ENCODE peak calls at places on chromosomes 7 and 10, in five cellular contexts. U is tibial artery, E is fibroblast of the aortic adventitia, X is MCF 10A, B is upper lobe of left lung. D is an unnamed sample.

GRCh38 chr10:86123304-86123703 is 243.3 kb downstream of the GRID1 start:
- DNase-seq in E (no peak), U (no peak), B (no peak), X (no peak), D (no peak)

GRCh38 chr10:83469719-83470336 is 669.5 kb upstream of the GHITM start:
- DNase-seq in X (no peak), U (no peak), E (no peak), B (no peak), D (no peak)

GRCh38 chr10:12194752-12195271 is 879 bp downstream of the NUDT5 start:
- DNase-seq in X (peak; percentile 56), U (peak; percentile 71), E (peak; percentile 49), B (peak; percentile 89), D (peak; percentile 65)

GRCh38 chr7:94087664-94088352 is 83.7 kb upstream of the BET1 start:
- DNase-seq in B (no peak), E (peak; percentile 90), U (no peak), X (peak; percentile 82), D (peak; percentile 67)

GRCh38 chr10:98038333-98038732 is 7.9 kb upstream of the CRTAC1 start:
- DNase-seq in E (no peak), X (no peak), U (no peak), B (peak; percentile 63), D (no peak)

GRCh38 chr7:46145412-46145811 is 224.3 kb upstream of the IGFBP3 start:
- DNase-seq in U (no peak), E (peak; percentile 99), B (no peak), X (peak; percentile 89), D (no peak)

GRCh38 chr7:116910367-116910766 is 42.9 kb upstream of the ST7 start:
- DNase-seq in X (no peak), U (no peak), B (no peak), E (no peak), D (no peak)

GRCh38 chr7:22853674-22854157 is 31.1 kb upstream of the TOMM7 start:
- DNase-seq in U (peak; percentile 44), X (peak; percentile 41), E (peak; percentile 19), B (no peak), D (peak; percentile 81)

GRCh38 chr7:74312418-74313021 is 23.3 kb downstream of the CLIP2 start:
- DNase-seq in U (no peak), X (peak; percentile 94), B (no peak), E (no peak), D (peak; percentile 26)

GRCh38 chr7:41425926-41426325 is 277.0 kb downstream of the INHBA start:
- DNase-seq in U (no peak), B (no peak), E (peak; percentile 75), X (peak; percentile 70), D (no peak)

GRCh38 chr10:71726673-71727428 is 7.3 kb upstream of the C10orf105 start:
- DNase-seq in X (no peak), E (no peak), U (no peak), B (no peak), D (peak; percentile 75)

GRCh38 chr7:78690174-78690573 is 763.3 kb downstream of the MAGI2 start:
- DNase-seq in U (no peak), E (no peak), X (no peak), B (no peak), D (no peak)

GRCh38 chr10:125103466-125104377 is 56.6 kb downstream of the CTBP2 start:
- DNase-seq in E (no peak), B (no peak), X (no peak), U (no peak), D (no peak)

GRCh38 chr7:21256310-21256877 is 171.5 kb upstream of the SP4 start:
- DNase-seq in B (no peak), X (peak; percentile 61), U (no peak), E (peak; percentile 70), D (peak; percentile 56)

GRCh38 chr7:119270045-119270464 is 1002.9 kb upstream of the KCND2 start:
- DNase-seq in X (peak; percentile 71), U (peak; percentile 33), B (no peak), E (peak; percentile 81), D (peak; percentile 44)

GRCh38 chr7:136342221-136342620 is 365.1 kb upstream of the MTPN start:
- DNase-seq in U (no peak), B (no peak), E (no peak), X (no peak), D (no peak)

GRCh38 chr10:119919271-119919670 is 26.7 kb downstream of the SEC23IP start:
- DNase-seq in U (no peak), B (no peak), E (no peak), X (no peak), D (no peak)

GRCh38 chr10:46549171-46550075 is 7.0 kb downstream of the GPRIN2 start:
- DNase-seq in U (peak; percentile 20), B (peak; percentile 89), E (no peak), X (no peak), D (no peak)

GRCh38 chr7:44581426-44581906 is 565 bp downstream of the TMED4 start:
- DNase-seq in U (no peak), B (no peak), E (no peak), X (no peak), D (peak; percentile 75)

GRCh38 chr7:140316165-140316661 is 82.1 kb downstream of the SLC37A3 start:
- DNase-seq in U (peak; percentile 91), B (no peak), E (peak; percentile 85), X (peak; percentile 80), D (peak; percentile 36)

GRCh38 chr7:88116395-88116794 is 103.4 kb downstream of the SRI start:
- DNase-seq in X (no peak), U (no peak), E (no peak), B (no peak), D (no peak)

GRCh38 chr10:49035920-49036319 is 79.4 kb downstream of the VSTM4 start:
- DNase-seq in E (no peak), X (no peak), B (no peak), U (no peak), D (no peak)

GRCh38 chr7:234041-234711 is 41.8 kb downstream of the FAM20C start:
- DNase-seq in X (no peak), E (peak; percentile 33), U (peak; percentile 63), B (peak; percentile 86), D (no peak)

GRCh38 chr10:48923763-48924162 is 15.9 kb downstream of the LRRC18 start:
- DNase-seq in X (no peak), U (no peak), E (no peak), B (no peak), D (no peak)

GRCh38 chr10:24448351-24449009 is 239.5 kb downstream of the KIAA1217 start:
- DNase-seq in X (no peak), B (no peak), E (no peak), U (no peak), D (no peak)

GRCh38 chr7:79593819-79594218 is 140.4 kb upstream of the MAGI2 start:
- DNase-seq in E (peak; percentile 52), B (no peak), U (no peak), X (no peak), D (no peak)

GRCh38 chr7:38300175-38300574 is 26.7 kb upstream of the TARP start:
- DNase-seq in E (no peak), U (no peak), B (no peak), X (no peak), D (peak; percentile 39)

GRCh38 chr10:120588311-120588710 is 131.3 kb downstream of the PLPP4 start:
- DNase-seq in X (no peak), B (no peak), U (no peak), E (no peak), D (no peak)

GRCh38 chr10:5147981-5148677 is 36.8 kb downstream of the AKR1C8 start:
- DNase-seq in U (no peak), B (no peak), X (no peak), E (no peak), D (no peak)

GRCh38 chr7:38309555-38309954 is 36.1 kb upstream of the TARP start:
- DNase-seq in X (no peak), B (no peak), E (no peak), U (no peak), D (peak; percentile 64)

GRCh38 chr10:62433181-62433692 is 59.1 kb downstream of the ZNF365 start:
- DNase-seq in B (no peak), E (peak; percentile 97), U (peak; percentile 80), X (peak; percentile 90), D (peak; percentile 81)

GRCh38 chr10:14396441-14397048 is 65.8 kb upstream of the FRMD4A start:
- DNase-seq in B (no peak), X (no peak), U (no peak), E (peak; percentile 71), D (no peak)
- TF ChIP-seq CTCF in B (no peak), X (peak; percentile 21), U (no peak), E (peak; percentile 74), D (peak; percentile 58)

DNA sequence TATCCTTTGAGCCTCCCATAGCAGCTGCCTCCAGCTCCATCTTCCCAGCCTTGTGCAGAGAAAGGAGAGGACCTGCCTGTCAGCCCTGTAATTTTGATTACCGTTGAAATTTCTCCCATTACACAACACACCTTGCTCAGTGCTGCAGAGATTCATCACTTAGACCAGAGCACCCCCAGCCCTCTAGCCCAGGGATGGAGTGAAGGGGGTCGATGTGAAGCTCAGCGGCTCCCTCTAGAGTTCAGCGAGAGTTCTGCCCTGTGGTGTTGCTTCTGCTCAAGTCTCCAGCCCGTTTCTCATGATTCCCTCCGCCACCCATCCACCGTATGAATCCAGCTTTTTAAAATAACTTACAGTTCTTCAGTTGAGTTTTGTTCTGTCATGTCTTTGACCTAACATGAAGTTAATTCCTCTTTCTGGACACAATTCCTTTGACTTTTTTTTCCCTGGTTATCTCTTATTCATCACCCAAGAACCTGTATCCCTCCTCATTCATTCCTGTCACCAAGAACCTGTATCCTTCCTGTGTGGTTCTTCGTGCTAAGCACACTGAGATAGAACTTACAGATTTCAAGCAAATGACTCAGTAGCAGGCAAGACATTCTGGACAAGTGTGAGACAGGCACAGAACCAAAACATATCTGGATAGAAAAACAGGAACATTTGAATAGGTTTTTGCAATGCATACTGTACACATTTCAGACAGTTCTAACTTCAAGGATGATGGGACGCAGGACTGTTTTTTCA is 34.9 kb upstream of the ZNF32 start:
- DNase-seq in E (peak; percentile 61), B (no peak), X (no peak), U (no peak), D (peak; percentile 53)
- TF ChIP-seq CTCF in E (peak; percentile 56), B (peak; percentile 20), X (peak; percentile 12), U (no peak), D (peak; percentile 53)

DNA sequence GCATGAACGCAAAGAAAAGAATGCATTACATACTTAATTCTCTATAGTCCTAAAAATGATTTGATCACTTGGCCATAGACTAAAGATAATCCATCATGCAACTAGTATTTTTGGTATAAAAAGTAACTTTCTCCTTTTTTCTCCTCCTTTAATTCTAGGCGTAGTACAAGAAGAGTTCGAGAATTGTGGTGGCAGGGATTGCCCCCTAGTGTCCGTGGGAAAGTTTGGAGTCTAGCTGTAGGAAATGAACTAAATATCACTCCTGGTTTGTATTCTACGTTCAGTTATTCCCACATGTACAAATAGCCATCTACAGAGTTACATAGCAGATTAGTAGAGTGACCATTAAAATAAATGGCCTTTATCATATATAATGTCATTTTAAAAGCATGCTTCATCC is 45.5 kb upstream of the HELLS start:
- DNase-seq in X (peak; percentile 11), U (no peak), B (no peak), E (peak; percentile 24), D (no peak)
- TF ChIP-seq CTCF in X (no peak), U (no peak), B (no peak), E (peak; percentile 56), D (no peak)

DNA sequence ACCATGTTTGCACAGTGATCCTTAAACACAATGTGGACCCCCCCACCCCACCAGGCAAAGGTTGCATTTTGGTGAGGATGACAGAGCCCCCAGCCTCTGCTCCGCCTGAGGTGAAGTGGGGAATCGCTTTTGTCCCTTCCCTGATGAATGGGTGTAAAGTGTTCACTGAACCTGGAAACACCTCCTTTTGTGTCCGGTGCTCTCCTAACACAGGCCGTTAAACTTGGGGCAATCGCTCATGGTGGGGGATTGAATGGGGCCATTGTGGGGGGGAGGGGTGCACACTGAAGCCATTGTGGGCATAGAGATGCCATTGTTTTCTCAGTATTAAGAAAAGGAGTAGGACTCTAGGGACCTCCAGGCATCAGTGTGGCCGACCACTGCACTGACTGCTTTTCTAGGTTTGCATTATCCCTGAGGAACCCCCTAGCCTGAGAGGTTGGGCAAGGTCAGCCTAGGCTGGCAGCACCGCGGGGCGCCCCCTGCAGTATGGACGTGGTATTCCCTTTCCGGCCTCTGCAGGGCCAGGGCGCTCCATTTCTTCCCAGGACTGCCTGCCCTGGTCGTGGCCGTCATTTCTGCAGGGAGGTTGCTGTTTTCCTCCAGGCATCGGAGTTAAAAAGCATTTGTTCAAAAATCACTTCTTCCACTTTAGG is 158.3 kb downstream of the TCF7L2 start:
- DNase-seq in E (no peak), U (no peak), B (peak; percentile 84), X (peak; percentile 22), D (peak; percentile 57)
- TF ChIP-seq CTCF in E (peak; percentile 48), U (peak; percentile 23), B (peak; percentile 39), X (peak; percentile 74), D (peak; percentile 82)

D was measured in activated CD8-positive, alpha-beta T cell treated with anti-CD3 and anti-CD28 coated beads for 36 hours.